ENCODE peak calls at places on chromosomes 6 and 20, in eight cellular contexts. L, H, U, M, I, J, X and K are unnamed samples.

GRCh38 chr20:46683620-46683938 is 5.7 kb downstream of the TP53RK start:
- DNase-seq in L (no peak), H (no peak), U (no peak), M (no peak), I (no peak), J (no peak), X (no peak), K (no peak)

GRCh38 chr6:142696689-142697088 is 248.3 kb downstream of the HIVEP2 start:
- DNase-seq in L (peak; percentile 27), H (no peak), U (peak; percentile 27), M (no peak), I (no peak), J (no peak), X (peak; percentile 66), K (no peak)

GRCh38 chr6:56798163-56798562 is 155.5 kb upstream of the DST start:
- DNase-seq in L (peak; percentile 83), H (no peak), U (peak; percentile 79), M (no peak), I (no peak), J (no peak), X (no peak), K (peak; percentile 91)

GRCh38 chr20:31472395-31473330 is 2.3 kb downstream of the DEFB124 start:
- DNase-seq in L (peak; percentile 25), H (no peak), U (peak; percentile 50), M (no peak), I (no peak), J (no peak), X (no peak), K (peak; percentile 65)

GRCh38 chr6:30542915-30543314 is 13.4 kb downstream of the GNL1 start:
- DNase-seq in L (no peak), H (no peak), U (peak; percentile 28), M (peak; percentile 7), I (no peak), J (no peak), X (no peak), K (peak; percentile 29)

GRCh38 chr6:17448165-17448564 is 54.8 kb downstream of the CAP2 start:
- DNase-seq in L (peak; percentile 47), H (no peak), U (no peak), M (no peak), I (no peak), J (no peak), X (no peak), K (no peak)

GRCh38 chr6:88662163-88662580 is 301.2 kb downstream of the RNGTT start:
- DNase-seq in L (no peak), H (no peak), U (no peak), M (no peak), I (no peak), J (no peak), X (no peak), K (no peak)

GRCh38 chr6:112116215-112116614 is 28.8 kb downstream of the FAM229B start:
- DNase-seq in L (no peak), H (no peak), U (no peak), M (no peak), I (no peak), J (no peak), X (no peak), K (no peak)

GRCh38 chr6:96923871-96924493 is 546 bp upstream of the KLHL32 start:
- DNase-seq in L (no peak), H (peak; percentile 89), U (no peak), M (no peak), I (no peak), J (peak; percentile 38), X (no peak), K (no peak)

GRCh38 chr6:44474643-44475042 is 87.1 kb downstream of the CDC5L start:
- DNase-seq in L (no peak), H (no peak), U (no peak), M (no peak), I (no peak), J (no peak), X (no peak), K (no peak)

GRCh38 chr6:36443951-36444428 is 1.2 kb downstream of the KCTD20 start:
- DNase-seq in L (no peak), H (peak; percentile 48), U (peak; percentile 37), M (peak; percentile 56), I (no peak), J (no peak), X (no peak), K (no peak)

GRCh38 chr6:63347599-63347998 is 27.8 kb upstream of the LGSN start:
- DNase-seq in L (peak; percentile 79), H (no peak), U (peak; percentile 93), M (peak; percentile 34), I (no peak), J (no peak), X (no peak), K (peak; percentile 95)

GRCh38 chr6:109834131-109834530 is 143.0 kb downstream of the FIG4 start:
- DNase-seq in L (peak; percentile 6), H (no peak), U (no peak), M (no peak), I (no peak), J (no peak), X (no peak), K (no peak)

GRCh38 chr20:63595416-63596127 is 21.5 kb upstream of the HELZ2 start:
- DNase-seq in L (no peak), H (no peak), U (no peak), M (no peak), I (no peak), J (no peak), X (peak; percentile 42), K (no peak)

GRCh38 chr20:33373735-33374605 is 27.3 kb downstream of the CDK5RAP1 start:
- DNase-seq in L (peak; percentile 73), H (no peak), U (peak; percentile 77), M (peak; percentile 93), I (no peak), J (no peak), X (no peak), K (peak; percentile 70)

GRCh38 chr6:109478222-109478805 is 4.7 kb downstream of the ZBTB24 start:
- DNase-seq in L (peak; percentile 86), H (no peak), U (no peak), M (no peak), I (no peak), J (no peak), X (no peak), K (peak; percentile 47)

GRCh38 chr6:29516108-29516507 is 28.4 kb upstream of the MAS1L start:
- DNase-seq in L (peak; percentile 46), H (no peak), U (peak; percentile 75), M (no peak), I (no peak), J (no peak), X (no peak), K (peak; percentile 73)

GRCh38 chr6:162245831-162246230 is 481.7 kb downstream of the PRKN start:
- DNase-seq in L (no peak), H (no peak), U (no peak), M (no peak), I (no peak), J (no peak), X (no peak), K (no peak)

DNA sequence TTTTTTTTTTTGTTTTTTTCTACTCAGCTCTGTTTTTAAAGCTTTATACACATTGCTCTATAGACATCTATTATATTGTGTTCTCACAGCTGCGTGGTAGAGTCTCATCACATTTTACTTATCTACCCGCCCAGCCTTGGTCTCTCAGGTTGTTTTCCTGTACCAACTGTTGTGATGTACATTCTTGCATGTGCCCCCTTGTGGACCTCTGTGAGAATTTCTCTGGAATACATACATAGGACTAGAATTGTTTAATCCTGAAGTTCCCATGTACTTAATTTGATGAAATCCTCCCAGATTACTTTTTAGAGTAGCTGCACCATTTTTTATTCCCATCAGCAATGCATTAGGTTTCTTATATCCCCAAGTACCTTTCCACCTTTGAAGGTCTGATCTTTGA is 40.4 kb upstream of the TINAG start:
- DNase-seq in L (peak; percentile 39), H (peak; percentile 73), U (peak; percentile 71), M (peak; percentile 3), I (no peak), J (no peak), X (no peak), K (peak; percentile 58)
- TF ChIP-seq CTCF in L (peak; percentile 63), H (peak; percentile 70), U (peak; percentile 53), M (peak; percentile 28), I (no peak), J (peak; percentile 38), X (peak; percentile 47), K (peak; percentile 60)

DNA sequence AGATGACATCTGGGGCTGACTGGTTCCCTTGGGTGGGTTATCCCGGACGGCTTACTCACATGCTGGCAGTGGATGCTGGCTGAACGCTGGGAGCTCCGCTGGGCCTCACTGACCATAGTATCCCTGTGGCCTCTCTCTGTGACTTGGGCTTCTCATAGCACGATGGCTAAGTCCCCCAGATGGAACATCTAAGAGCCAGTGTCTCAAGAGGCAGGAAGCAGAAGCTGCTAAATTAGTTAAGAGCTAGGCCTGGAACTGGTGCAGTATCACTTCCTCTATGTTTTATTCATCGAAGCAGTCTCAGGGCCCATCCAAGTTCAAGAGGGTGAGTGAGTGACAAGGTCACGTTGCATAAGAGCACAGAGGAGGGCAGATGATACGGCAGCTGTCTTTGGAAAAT is 116.5 kb upstream of the LAMP5 start:
- DNase-seq in L (no peak), H (no peak), U (peak; percentile 35), M (no peak), I (peak; percentile 91), J (no peak), X (no peak), K (peak; percentile 27)
- H3K4me3 ChIP-seq in L (no peak overlapping the region), H (no peak overlapping the region), U (no peak overlapping the region), M (no peak overlapping the region), I (no peak overlapping the region), J (no peak overlapping the region), X (no peak overlapping the region), K (no peak overlapping the region)

GRCh38 chr6:19613678-19614077 is 223.5 kb upstream of the ID4 start:
- DNase-seq in L (no peak), H (peak; percentile 5), U (peak; percentile 0), M (no peak), I (no peak), J (no peak), X (no peak), K (peak; percentile 1)
- TF ChIP-seq CTCF in L (no peak), H (peak; percentile 28), U (no peak), M (no peak), I (no peak), J (peak; percentile 53), X (no peak), K (no peak)

DNA sequence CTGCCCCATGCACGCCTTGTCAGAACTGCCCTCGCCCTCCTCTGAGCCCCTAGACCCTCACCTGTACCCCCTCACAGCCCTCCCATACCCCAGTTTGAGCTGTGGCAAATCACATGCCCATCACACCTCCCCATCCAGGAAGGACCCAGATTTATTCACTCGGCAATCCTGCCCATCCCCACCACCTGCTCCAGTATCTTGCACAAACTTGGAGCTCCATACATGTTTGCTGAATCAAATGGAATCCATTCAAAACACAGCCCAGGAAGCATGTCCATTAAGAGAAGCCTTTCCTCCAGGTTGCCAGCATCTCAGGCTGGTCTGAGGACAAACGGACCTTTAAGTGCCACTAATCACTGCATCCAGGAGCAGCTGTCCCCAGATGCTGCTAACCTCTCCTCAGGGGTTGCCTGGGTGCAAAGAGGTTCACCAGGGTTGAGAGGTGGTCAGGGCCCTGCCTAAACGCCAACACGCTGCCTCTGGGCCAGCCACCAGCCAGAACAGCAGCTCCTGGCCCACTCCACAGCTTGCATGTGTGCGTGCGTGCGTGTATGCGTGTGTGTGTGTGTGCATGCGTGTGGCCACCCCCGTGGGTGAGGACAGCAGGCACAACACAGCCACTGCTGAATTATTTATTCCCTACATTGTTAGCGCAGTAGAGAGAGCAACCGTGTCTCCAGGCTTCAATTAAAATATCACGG is 31.0 kb downstream of the GRM4 start:
- DNase-seq in L (no peak), H (no peak), U (no peak), M (no peak), I (no peak), J (no peak), X (no peak), K (no peak)
- H3K4me3 ChIP-seq in L (no peak overlapping the region), H (no peak overlapping the region), U (no peak overlapping the region), M (no peak overlapping the region), I (no peak overlapping the region), J (no peak overlapping the region), X (no peak overlapping the region), K (no peak overlapping the region)